ENCODE peak calls at places on chromosomes 4 and X, in ten cellular contexts. F is fibroblast of lung, N is AG04450, A is endodermal cell, I is cardiac fibroblast, Z is astrocyte of the spinal cord, P is tibial artery, B is prostate gland, T is fibroblast of pulmonary artery, M is PC-9. Q is an unnamed sample.

GRCh38 chr4:80767944-80768343 is 262.6 kb upstream of the BMP3 start:
- DNase-seq in F (peak; percentile 4), N (no peak), A (no peak), I (no peak), Z (peak; percentile 30), P (no peak), B (no peak), T (no peak), M (no peak), Q (peak; percentile 3)

GRCh38 chrX:118026631-118027030 is 90.0 kb downstream of the KLHL13 start:
- DNase-seq in F (no peak), N (no peak), A (no peak), I (no peak), Z (no peak), P (no peak), B (no peak), T (no peak), M (no peak), Q (no peak)

GRCh38 chr4:125789018-125789417 is 474.3 kb downstream of the FAT4 start:
- DNase-seq in F (peak; percentile 7), N (no peak), A (no peak), I (no peak), Z (peak; percentile 31), P (no peak), B (no peak), T (peak; percentile 23), M (no peak), Q (no peak)

GRCh38 chr4:2712261-2712842 is 43.8 kb downstream of the TNIP2 start:
- DNase-seq in F (peak; percentile 19), N (no peak), A (peak; percentile 75), I (peak; percentile 47), Z (peak; percentile 10), P (peak; percentile 19), B (no peak), T (peak; percentile 46), M (no peak), Q (no peak)

GRCh38 chr4:52833941-52834525 is 28.1 kb upstream of the RASL11B start:
- DNase-seq in F (peak; percentile 71), N (no peak), A (peak; percentile 62), I (peak; percentile 6), Z (no peak), P (no peak), B (no peak), T (no peak), M (peak; percentile 26), Q (no peak)

GRCh38 chr4:8267077-8267476 is 2.5 kb upstream of the HTRA3 start:
- DNase-seq in F (no peak), N (no peak), A (peak; percentile 90), I (peak; percentile 71), Z (peak; percentile 22), P (no peak), B (peak; percentile 60), T (peak; percentile 83), M (peak; percentile 78), Q (no peak)

GRCh38 chr4:54958236-54958635 is 167.2 kb downstream of the KDR start:
- DNase-seq in F (peak; percentile 83), N (no peak), A (no peak), I (no peak), Z (no peak), P (no peak), B (no peak), T (no peak), M (no peak), Q (no peak)

GRCh38 chr4:85092536-85092935 is 126.0 kb upstream of the WDFY3 start:
- DNase-seq in F (no peak), N (no peak), A (no peak), I (no peak), Z (no peak), P (no peak), B (no peak), T (no peak), M (no peak), Q (no peak)

GRCh38 chr4:13599159-13599558 is 28.4 kb downstream of the BOD1L1 start:
- DNase-seq in F (no peak), N (no peak), A (peak; percentile 92), I (no peak), Z (no peak), P (no peak), B (no peak), T (no peak), M (no peak), Q (no peak)

GRCh38 chr4:89204624-89205023 is 93.3 kb downstream of the TIGD2 start:
- DNase-seq in F (peak; percentile 48), N (no peak), A (no peak), I (peak; percentile 43), Z (peak; percentile 32), P (no peak), B (no peak), T (no peak), M (no peak), Q (no peak)

GRCh38 chr4:88661724-88662123 is 35.9 kb downstream of the NAP1L5 start:
- DNase-seq in F (peak; percentile 84), N (peak; percentile 33), A (no peak), I (peak; percentile 91), Z (peak; percentile 86), P (no peak), B (no peak), T (peak; percentile 74), M (no peak), Q (peak; percentile 78)

GRCh38 chrX:3142259-3143042 is 101.2 kb downstream of the ARSF start:
- DNase-seq in F (no peak), N (no peak), A (no peak), I (no peak), Z (no peak), P (no peak), B (no peak), T (no peak), M (no peak), Q (no peak)

GRCh38 chr4:126850286-126850685 is 782.5 kb upstream of the INTU start:
- DNase-seq in F (peak; percentile 99), N (peak; percentile 88), A (peak; percentile 48), I (peak; percentile 92), Z (peak; percentile 93), P (no peak), B (no peak), T (peak; percentile 89), M (peak; percentile 71), Q (peak; percentile 89)

GRCh38 chrX:100600340-100600739 is 15.6 kb downstream of the TNMD start:
- DNase-seq in F (no peak), N (no peak), A (no peak), I (no peak), Z (no peak), P (no peak), B (no peak), T (no peak), M (no peak), Q (no peak)

GRCh38 chrX:2697741-2698294 is 6.7 kb downstream of the CD99 start:
- DNase-seq in F (peak; percentile 50), N (no peak), A (no peak), I (peak; percentile 71), Z (no peak), P (no peak), B (no peak), T (no peak), M (no peak), Q (no peak)

DNA sequence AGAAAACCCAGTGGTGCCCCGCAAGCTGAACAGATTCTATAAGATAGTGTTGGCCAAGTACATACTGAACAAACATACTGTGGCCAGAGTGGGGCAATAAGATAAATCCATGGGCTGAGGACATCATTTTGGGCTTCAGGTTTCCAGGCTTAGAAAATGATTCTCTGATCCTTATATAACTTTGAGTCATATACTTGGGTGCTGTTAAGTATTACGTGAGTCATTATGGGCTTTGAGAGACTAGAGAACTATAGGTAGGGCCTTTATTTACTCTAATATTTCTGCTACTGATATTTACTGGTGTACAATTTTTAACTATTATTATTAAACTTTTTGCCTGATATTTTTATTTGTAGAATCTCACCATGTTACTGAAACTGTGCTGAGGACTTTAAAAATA is 586.1 kb downstream of the CENPC start:
- DNase-seq in F (no peak), N (no peak), A (no peak), I (no peak), Z (no peak), P (no peak), B (no peak), T (no peak), M (no peak), Q (no peak)
- TF ChIP-seq CTCF in F (no peak), N (no peak), A (no peak), I (no peak), Z (no peak), P (no peak), B (no peak), T (no peak), M (no peak), Q (no peak)

DNA sequence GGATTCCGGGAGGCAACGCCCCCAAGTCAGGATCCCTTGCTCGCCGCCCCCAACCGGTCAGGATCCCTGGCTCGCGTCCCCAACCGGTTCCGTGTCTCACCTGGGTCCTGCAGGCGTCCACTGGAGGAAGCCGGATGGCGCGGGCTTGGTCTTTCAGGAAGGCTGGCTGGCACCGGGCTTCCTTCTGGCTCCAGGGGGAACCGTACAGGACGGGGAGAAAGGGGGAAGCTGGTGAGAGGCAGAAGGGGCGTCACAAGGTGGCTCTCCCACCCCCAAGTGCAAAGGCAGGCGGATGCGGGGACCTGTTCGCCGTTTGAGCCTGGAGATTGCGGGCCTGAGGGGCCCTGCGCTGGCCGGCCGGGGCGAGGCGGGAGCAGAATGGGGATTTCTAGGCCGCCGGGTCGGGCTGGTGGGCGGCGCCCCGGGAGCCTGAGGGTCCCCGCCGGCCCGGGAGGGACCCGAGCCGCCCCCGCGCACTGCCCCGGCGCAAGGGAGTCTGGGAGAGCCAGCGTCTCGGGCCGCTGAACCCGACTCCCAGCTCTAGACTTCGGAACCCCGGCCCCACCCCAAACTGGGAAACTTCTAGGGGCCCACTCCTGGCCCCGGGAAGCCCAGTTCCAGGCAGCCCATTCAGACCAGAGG is 84.8 kb downstream of the HPRT1 start:
- DNase-seq in F (no peak), N (no peak), A (peak; percentile 76), I (no peak), Z (no peak), P (no peak), B (no peak), T (no peak), M (no peak), Q (no peak)
- H3K4me3 ChIP-seq in F (no peak overlapping the region), N (no peak overlapping the region), A (peak overlapping the region; percentile 49), I (no peak overlapping the region), Z (no peak overlapping the region), P (peak overlapping the region; percentile 33), B (no peak overlapping the region), T (no peak overlapping the region), M (no peak overlapping the region), Q (no peak overlapping the region)

DNA sequence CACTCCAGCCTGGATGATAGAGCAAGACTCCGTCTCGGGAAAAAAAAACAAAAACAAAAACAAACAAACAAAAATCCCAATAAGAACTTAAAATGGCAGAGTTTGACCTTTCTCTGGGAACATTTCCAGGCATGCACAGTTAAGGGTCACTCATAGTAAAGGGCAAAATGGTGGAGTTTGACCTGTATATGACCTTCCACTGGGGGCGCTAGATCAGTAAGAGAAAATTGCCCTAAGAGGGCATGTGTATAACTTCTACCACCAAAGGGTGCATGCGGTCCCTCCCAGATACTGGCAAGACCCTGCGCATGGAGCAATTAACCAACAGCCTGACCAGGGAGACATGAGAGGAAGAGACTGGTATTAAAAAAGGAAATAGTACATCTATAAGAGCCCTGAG is 177.2 kb downstream of the MOSPD2 start:
- DNase-seq in F (no peak), N (no peak), A (no peak), I (no peak), Z (no peak), P (no peak), B (no peak), T (no peak), M (no peak), Q (no peak)
- TF ChIP-seq CTCF in F (no peak), N (no peak), A (peak; percentile 34), I (no peak), Z (no peak), P (no peak), B (no peak), T (no peak), M (no peak), Q (no peak)

GRCh38 chr4:73436674-73437557 is 895 bp downstream of the AFP start:
- DNase-seq in F (no peak), N (no peak), A (no peak), I (no peak), Z (no peak), P (no peak), B (no peak), T (no peak), M (no peak), Q (no peak)
- H3K4me3 ChIP-seq in F (no peak overlapping the region), N (no peak overlapping the region), A (no peak overlapping the region), I (no peak overlapping the region), Z (no peak overlapping the region), P (no peak overlapping the region), B (no peak overlapping the region), T (no peak overlapping the region), M (no peak overlapping the region), Q (no peak overlapping the region)